ENCODE peak calls at places on chromosomes 11 and 22, in nine cellular contexts. S is putamen; M is neural crest cell; O is midbrain; J is heart left ventricle; H is stimulated activated CD4-positive, alpha-beta T cell treated with anti-CD3 and anti-CD28 coated beads, Interleukin-4, amount 100 ng/mL, for 4 hours; T is GM19239; L is GM03348; K is thoracic aorta. A is an unnamed sample.

GRCh38 chr11:8291421-8292350 is 28.0 kb upstream of the LMO1 start:
- DNase-seq in S (no peak), M (no peak), O (peak; percentile 31), J (no peak), H (no peak), T (no peak), L (no peak), K (no peak), A (peak; percentile 69)

GRCh38 chr22:37148031-37148651 is 1.6 kb downstream of the IL2RB start:
- DNase-seq in S (no peak), M (no peak), O (no peak), J (no peak), H (no peak), T (no peak), L (no peak), K (no peak), A (no peak)

GRCh38 chr11:45809456-45810395 is 4.8 kb downstream of the SLC35C1 start:
- DNase-seq in S (no peak), M (no peak), O (no peak), J (no peak), H (no peak), T (no peak), L (no peak), K (no peak), A (no peak)

GRCh38 chr11:85088286-85088685 is 538.9 kb downstream of the DLG2 start:
- DNase-seq in S (no peak), M (no peak), O (no peak), J (no peak), H (no peak), T (no peak), L (peak; percentile 15), K (no peak), A (no peak)

GRCh38 chr11:420911-421321 is 6.1 kb upstream of the SIGIRR start:
- DNase-seq in S (no peak), M (no peak), O (no peak), J (peak; percentile 62), H (no peak), T (no peak), L (no peak), K (no peak), A (no peak)

GRCh38 chr11:57515332-57516060 is at the start of gene SLC43A1:
- DNase-seq in S (no peak), M (peak; percentile 33), O (no peak), J (peak; percentile 77), H (peak; percentile 46), T (peak; percentile 35), L (peak; percentile 90), K (no peak), A (no peak)

GRCh38 chr22:37713761-37714160 is 16.9 kb downstream of the TRIOBP start:
- DNase-seq in S (no peak), M (no peak), O (no peak), J (no peak), H (no peak), T (no peak), L (no peak), K (no peak), A (no peak)

GRCh38 chr22:37387793-37388192 is 39.5 kb downstream of the ELFN2 start:
- DNase-seq in S (no peak), M (no peak), O (no peak), J (no peak), H (no peak), T (no peak), L (no peak), K (no peak), A (no peak)

GRCh38 chr11:12693485-12694181 is 19.4 kb downstream of the TEAD1 start:
- DNase-seq in S (no peak), M (no peak), O (peak; percentile 69), J (no peak), H (no peak), T (no peak), L (peak; percentile 87), K (peak; percentile 28), A (peak; percentile 64)

GRCh38 chr11:57751676-57752253 is at the start of gene BTBD18:
- DNase-seq in S (peak; percentile 20), M (no peak), O (peak; percentile 22), J (no peak), H (no peak), T (no peak), L (peak; percentile 45), K (no peak), A (peak; percentile 75)

GRCh38 chr11:64564947-64565889 is 25.8 kb upstream of the SLC22A12 start:
- DNase-seq in S (no peak), M (no peak), O (no peak), J (no peak), H (no peak), T (no peak), L (no peak), K (no peak), A (no peak)

GRCh38 chr11:18056561-18057181 is 10.6 kb upstream of the TPH1 start:
- DNase-seq in S (no peak), M (no peak), O (no peak), J (no peak), H (no peak), T (no peak), L (no peak), K (no peak), A (no peak)

GRCh38 chr11:11071483-11071882 is 213.6 kb upstream of the ZBED5 start:
- DNase-seq in S (no peak), M (no peak), O (no peak), J (no peak), H (no peak), T (no peak), L (no peak), K (no peak), A (no peak)

GRCh38 chr22:44422742-44423370 is 75.2 kb downstream of the RTL6 start:
- DNase-seq in S (no peak), M (no peak), O (no peak), J (no peak), H (no peak), T (no peak), L (no peak), K (no peak), A (no peak)